ENCODE peak calls at places on chromosomes 4 and X, in seven cellular contexts. One of them, this sample, is unnamed.

GRCh38 chrX:129900054-129900453 is 5.9 kb upstream of the UTP14A start:
- DNase-seq in RPMI7951: no peak
- DNase-seq in HT1080: no peak
- DNase-seq in GM04504: no peak
- DNase-seq in stromal cell of bone marrow: no peak
- DNase-seq in AG10803: no peak
- DNase-seq in Caki2: no peak
- DNase-seq in this sample: no peak

GRCh38 chr4:128427832-128428366 is 140.3 kb upstream of the PGRMC2 start:
- DNase-seq in RPMI7951: peak
- DNase-seq in HT1080: peak
- DNase-seq in GM04504: peak
- DNase-seq in stromal cell of bone marrow: peak
- DNase-seq in AG10803: peak
- DNase-seq in Caki2: peak
- DNase-seq in this sample: peak

GRCh38 chr4:3347871-3348270 is 55.0 kb downstream of the RGS12 start:
- DNase-seq in RPMI7951: no peak
- DNase-seq in HT1080: no peak
- DNase-seq in GM04504: no peak
- DNase-seq in stromal cell of bone marrow: no peak
- DNase-seq in AG10803: no peak
- DNase-seq in Caki2: no peak
- DNase-seq in this sample: no peak

GRCh38 chr4:153538408-153539057 is 72.4 kb downstream of the TMEM131L start:
- DNase-seq in RPMI7951: peak
- DNase-seq in HT1080: no peak
- DNase-seq in GM04504: no peak
- DNase-seq in stromal cell of bone marrow: no peak
- DNase-seq in AG10803: peak
- DNase-seq in Caki2: no peak
- DNase-seq in this sample: no peak

GRCh38 chrX:149648932-149649331 is 17.3 kb upstream of the TMEM185A start:
- DNase-seq in RPMI7951: no peak
- DNase-seq in HT1080: no peak
- DNase-seq in GM04504: no peak
- DNase-seq in stromal cell of bone marrow: no peak
- DNase-seq in AG10803: no peak
- DNase-seq in Caki2: no peak
- DNase-seq in this sample: no peak

GRCh38 chr4:155608231-155608885 is 58.3 kb upstream of the GUCY1A1 start:
- DNase-seq in RPMI7951: peak
- DNase-seq in HT1080: peak
- DNase-seq in GM04504: no peak
- DNase-seq in stromal cell of bone marrow: no peak
- DNase-seq in AG10803: peak
- DNase-seq in Caki2: no peak
- DNase-seq in this sample: no peak

GRCh38 chrX:154412468-154412867 is 1.1 kb downstream of the TAFAZZIN start:
- DNase-seq in RPMI7951: no peak
- DNase-seq in HT1080: no peak
- DNase-seq in GM04504: no peak
- DNase-seq in stromal cell of bone marrow: no peak
- DNase-seq in AG10803: peak
- DNase-seq in Caki2: no peak
- DNase-seq in this sample: no peak

GRCh38 chr4:150004481-150004880 is 73.8 kb upstream of the DCLK2 start:
- DNase-seq in RPMI7951: no peak
- DNase-seq in HT1080: no peak
- DNase-seq in GM04504: no peak
- DNase-seq in stromal cell of bone marrow: no peak
- DNase-seq in AG10803: peak
- DNase-seq in Caki2: peak
- DNase-seq in this sample: no peak

GRCh38 chr4:74057588-74057987 is 19.1 kb upstream of the CXCL3 start:
- DNase-seq in RPMI7951: no peak
- DNase-seq in HT1080: no peak
- DNase-seq in GM04504: no peak
- DNase-seq in stromal cell of bone marrow: no peak
- DNase-seq in AG10803: no peak
- DNase-seq in Caki2: no peak
- DNase-seq in this sample: no peak

GRCh38 chrX:154441984-154442707 is 1.8 kb upstream of the FAM50A start:
- DNase-seq in RPMI7951: no peak
- DNase-seq in HT1080: no peak
- DNase-seq in GM04504: no peak
- DNase-seq in stromal cell of bone marrow: no peak
- DNase-seq in AG10803: no peak
- DNase-seq in Caki2: no peak
- DNase-seq in this sample: no peak

GRCh38 chrX:78643874-78644273 is 15.3 kb downstream of the RTL3 start:
- DNase-seq in RPMI7951: no peak
- DNase-seq in HT1080: no peak
- DNase-seq in GM04504: no peak
- DNase-seq in stromal cell of bone marrow: no peak
- DNase-seq in AG10803: no peak
- DNase-seq in Caki2: no peak
- DNase-seq in this sample: no peak

GRCh38 chr4:36734296-36734695 is 452.9 kb downstream of the DTHD1 start:
- DNase-seq in RPMI7951: no peak
- DNase-seq in HT1080: no peak
- DNase-seq in GM04504: no peak
- DNase-seq in stromal cell of bone marrow: no peak
- DNase-seq in AG10803: no peak
- DNase-seq in Caki2: no peak
- DNase-seq in this sample: no peak

GRCh38 chrX:154333837-154334271 is 38.3 kb downstream of the TKTL1 start:
- DNase-seq in RPMI7951: no peak
- DNase-seq in HT1080: no peak
- DNase-seq in GM04504: no peak
- DNase-seq in stromal cell of bone marrow: no peak
- DNase-seq in AG10803: no peak
- DNase-seq in Caki2: no peak
- DNase-seq in this sample: no peak

GRCh38 chrX:132940727-132941162 is 17.7 kb downstream of the HS6ST2 start:
- DNase-seq in RPMI7951: no peak
- DNase-seq in HT1080: peak
- DNase-seq in GM04504: no peak
- DNase-seq in stromal cell of bone marrow: no peak
- DNase-seq in AG10803: no peak
- DNase-seq in Caki2: peak
- DNase-seq in this sample: no peak

GRCh38 chr4:150242820-150243458 is 164.7 kb downstream of the DCLK2 start:
- DNase-seq in RPMI7951: peak
- DNase-seq in HT1080: peak
- DNase-seq in GM04504: no peak
- DNase-seq in stromal cell of bone marrow: no peak
- DNase-seq in AG10803: peak
- DNase-seq in Caki2: no peak
- DNase-seq in this sample: peak

GRCh38 chrX:23784487-23785301 is 1.7 kb downstream of the SAT1 start:
- DNase-seq in RPMI7951: peak
- DNase-seq in HT1080: peak
- DNase-seq in GM04504: peak
- DNase-seq in stromal cell of bone marrow: peak
- DNase-seq in AG10803: peak
- DNase-seq in Caki2: peak
- DNase-seq in this sample: no peak

GRCh38 chrX:82658492-82658891 is 849.6 kb upstream of the POU3F4 start:
- DNase-seq in RPMI7951: no peak
- DNase-seq in HT1080: no peak
- DNase-seq in GM04504: no peak
- DNase-seq in stromal cell of bone marrow: no peak
- DNase-seq in AG10803: no peak
- DNase-seq in Caki2: no peak
- DNase-seq in this sample: no peak

GRCh38 chr4:153619811-153620210 is 64.3 kb upstream of the TLR2 start:
- DNase-seq in RPMI7951: no peak
- DNase-seq in HT1080: no peak
- DNase-seq in GM04504: no peak
- DNase-seq in stromal cell of bone marrow: no peak
- DNase-seq in AG10803: no peak
- DNase-seq in Caki2: no peak
- DNase-seq in this sample: peak

GRCh38 chr4:70715097-70715496 is 6.7 kb upstream of the RUFY3 start:
- DNase-seq in RPMI7951: peak
- DNase-seq in HT1080: no peak
- DNase-seq in GM04504: no peak
- DNase-seq in stromal cell of bone marrow: no peak
- DNase-seq in AG10803: peak
- DNase-seq in Caki2: peak
- DNase-seq in this sample: no peak

GRCh38 chrX:153381684-153382532 is 19.2 kb downstream of the PNMA6E start:
- DNase-seq in RPMI7951: peak
- DNase-seq in HT1080: peak
- DNase-seq in GM04504: peak
- DNase-seq in stromal cell of bone marrow: peak
- DNase-seq in AG10803: peak
- DNase-seq in Caki2: peak
- DNase-seq in this sample: peak

GRCh38 chr4:126238010-126238409 is 923.3 kb downstream of the FAT4 start:
- DNase-seq in RPMI7951: no peak
- DNase-seq in HT1080: no peak
- DNase-seq in GM04504: no peak
- DNase-seq in stromal cell of bone marrow: no peak
- DNase-seq in AG10803: no peak
- DNase-seq in Caki2: no peak
- DNase-seq in this sample: no peak

GRCh38 chr4:11138964-11139363 is 289.7 kb downstream of the HS3ST1 start:
- DNase-seq in RPMI7951: no peak
- DNase-seq in HT1080: no peak
- DNase-seq in GM04504: no peak
- DNase-seq in stromal cell of bone marrow: no peak
- DNase-seq in AG10803: no peak
- DNase-seq in Caki2: no peak
- DNase-seq in this sample: no peak

GRCh38 chrX:153700376-153700945 is 12.7 kb downstream of the SLC6A8 start:
- DNase-seq in RPMI7951: peak
- DNase-seq in HT1080: no peak
- DNase-seq in GM04504: no peak
- DNase-seq in stromal cell of bone marrow: no peak
- DNase-seq in AG10803: no peak
- DNase-seq in Caki2: no peak
- DNase-seq in this sample: no peak

GRCh38 chr4:8105303-8106100 is 53.1 kb downstream of the ABLIM2 start:
- DNase-seq in RPMI7951: no peak
- DNase-seq in HT1080: no peak
- DNase-seq in GM04504: no peak
- DNase-seq in stromal cell of bone marrow: no peak
- DNase-seq in AG10803: no peak
- DNase-seq in Caki2: no peak
- DNase-seq in this sample: peak

GRCh38 chr4:13982008-13982407 is 354.5 kb upstream of the BOD1L1 start:
- DNase-seq in RPMI7951: no peak
- DNase-seq in HT1080: no peak
- DNase-seq in GM04504: no peak
- DNase-seq in stromal cell of bone marrow: no peak
- DNase-seq in AG10803: no peak
- DNase-seq in Caki2: no peak
- DNase-seq in this sample: no peak

GRCh38 chrX:39760930-39761329 is 336.8 kb downstream of the BCOR start:
- DNase-seq in RPMI7951: no peak
- DNase-seq in HT1080: no peak
- DNase-seq in GM04504: no peak
- DNase-seq in stromal cell of bone marrow: no peak
- DNase-seq in AG10803: no peak
- DNase-seq in Caki2: no peak
- DNase-seq in this sample: no peak